ENCODE peak calls at places on chromosomes 5 and 9, in four cellular contexts. One of them, this sample, is unnamed.

GRCh38 chr5:16809816-16810502 is 126.1 kb downstream of the MYO10 start:
- DNase-seq in spleen: no peak
- DNase-seq in fibroblast of the aortic adventitia: peak; percentile 92
- DNase-seq in ovary: peak; percentile 66
- DNase-seq in this sample: peak; percentile 86

GRCh38 chr9:93060746-93061259 is 2.3 kb downstream of the SUSD3 start:
- DNase-seq in fibroblast of the aortic adventitia: peak; percentile 33
- DNase-seq in ovary: peak; percentile 68
- DNase-seq in spleen: no peak
- DNase-seq in this sample: no peak

GRCh38 chr5:55997742-55998351 is 3.1 kb upstream of the IL6ST start:
- DNase-seq in spleen: no peak
- DNase-seq in ovary: no peak
- DNase-seq in fibroblast of the aortic adventitia: peak; percentile 68
- DNase-seq in this sample: peak; percentile 36

GRCh38 chr9:34125681-34126206 is 754 bp downstream of the DCAF12 start:
- DNase-seq in ovary: no peak
- DNase-seq in fibroblast of the aortic adventitia: peak; percentile 20
- DNase-seq in spleen: peak; percentile 62
- DNase-seq in this sample: peak; percentile 16

GRCh38 chr9:88746029-88746743 is 211.2 kb downstream of the NXNL2 start:
- DNase-seq in spleen: peak; percentile 37
- DNase-seq in fibroblast of the aortic adventitia: peak; percentile 95
- DNase-seq in ovary: peak; percentile 37
- DNase-seq in this sample: peak; percentile 97

GRCh38 chr5:89457411-89458329 is 574.7 kb upstream of the MEF2C start:
- DNase-seq in ovary: no peak
- DNase-seq in fibroblast of the aortic adventitia: peak; percentile 91
- DNase-seq in spleen: no peak
- DNase-seq in this sample: peak; percentile 13

GRCh38 chr9:4035809-4036208 is 264.1 kb downstream of the GLIS3 start:
- DNase-seq in spleen: no peak
- DNase-seq in fibroblast of the aortic adventitia: no peak
- DNase-seq in ovary: no peak
- DNase-seq in this sample: peak; percentile 35

GRCh38 chr9:23342296-23342695 is 483.7 kb downstream of the ELAVL2 start:
- DNase-seq in fibroblast of the aortic adventitia: peak; percentile 54
- DNase-seq in spleen: no peak
- DNase-seq in ovary: no peak
- DNase-seq in this sample: peak; percentile 61

GRCh38 chr9:87337335-87338074 is 160.2 kb upstream of the DAPK1 start:
- DNase-seq in fibroblast of the aortic adventitia: peak; percentile 52
- DNase-seq in ovary: peak; percentile 34
- DNase-seq in spleen: no peak
- DNase-seq in this sample: peak; percentile 72

GRCh38 chr9:26175264-26175663 is 497.0 kb upstream of the TUSC1 start:
- DNase-seq in fibroblast of the aortic adventitia: peak; percentile 6
- DNase-seq in spleen: no peak
- DNase-seq in ovary: no peak
- DNase-seq in this sample: no peak

GRCh38 chr9:73141282-73141681 is 10.4 kb upstream of the ANXA1 start:
- DNase-seq in spleen: no peak
- DNase-seq in fibroblast of the aortic adventitia: peak; percentile 64
- DNase-seq in ovary: no peak
- DNase-seq in this sample: no peak

GRCh38 chr9:130936285-130937117 is 2.5 kb downstream of the FIBCD1 start:
- DNase-seq in spleen: no peak
- DNase-seq in fibroblast of the aortic adventitia: peak; percentile 56
- DNase-seq in ovary: peak; percentile 71
- DNase-seq in this sample: peak; percentile 57

GRCh38 chr5:126274396-126274795 is 148.8 kb upstream of the GRAMD2B start:
- DNase-seq in ovary: no peak
- DNase-seq in spleen: no peak
- DNase-seq in fibroblast of the aortic adventitia: no peak
- DNase-seq in this sample: no peak

GRCh38 chr5:67372887-67373286 is 176.3 kb upstream of the CD180 start:
- DNase-seq in spleen: no peak
- DNase-seq in fibroblast of the aortic adventitia: no peak
- DNase-seq in ovary: no peak
- DNase-seq in this sample: no peak

GRCh38 chr5:53826503-53826902 is 266.1 kb downstream of the NDUFS4 start:
- DNase-seq in ovary: no peak
- DNase-seq in fibroblast of the aortic adventitia: no peak
- DNase-seq in spleen: no peak
- DNase-seq in this sample: no peak

GRCh38 chr9:90044710-90045151 is 439.9 kb downstream of the GADD45G start:
- DNase-seq in spleen: no peak
- DNase-seq in ovary: no peak
- DNase-seq in fibroblast of the aortic adventitia: no peak
- DNase-seq in this sample: no peak

GRCh38 chr9:68523367-68523936 is 17.2 kb downstream of the TMEM252 start:
- DNase-seq in spleen: no peak
- DNase-seq in ovary: no peak
- DNase-seq in fibroblast of the aortic adventitia: no peak
- DNase-seq in this sample: no peak

GRCh38 chr5:151569132-151570046 is 21.7 kb downstream of the FAT2 start:
- DNase-seq in fibroblast of the aortic adventitia: peak; percentile 31
- DNase-seq in spleen: no peak
- DNase-seq in ovary: no peak
- DNase-seq in this sample: peak; percentile 10

GRCh38 chr5:10556893-10557746 is 6.8 kb upstream of the ANKRD33B start:
- DNase-seq in fibroblast of the aortic adventitia: peak; percentile 21
- DNase-seq in spleen: no peak
- DNase-seq in ovary: no peak
- DNase-seq in this sample: no peak

GRCh38 chr5:1537166-1538154 is 13.7 kb upstream of the LPCAT1 start:
- DNase-seq in ovary: no peak
- DNase-seq in fibroblast of the aortic adventitia: no peak
- DNase-seq in spleen: peak; percentile 71
- DNase-seq in this sample: no peak

GRCh38 chr9:127167560-127168326 is 45.3 kb upstream of the ANGPTL2 start:
- DNase-seq in fibroblast of the aortic adventitia: no peak
- DNase-seq in ovary: no peak
- DNase-seq in spleen: no peak
- DNase-seq in this sample: no peak

GRCh38 chr9:131609116-131609830 is 64.0 kb downstream of the PRRT1B start:
- DNase-seq in ovary: peak; percentile 40
- DNase-seq in fibroblast of the aortic adventitia: peak; percentile 70
- DNase-seq in spleen: no peak
- DNase-seq in this sample: peak; percentile 62

GRCh38 chr5:78025540-78025939 is 249.4 kb upstream of the TBCA start:
- DNase-seq in fibroblast of the aortic adventitia: no peak
- DNase-seq in ovary: no peak
- DNase-seq in spleen: no peak
- DNase-seq in this sample: peak; percentile 2

GRCh38 chr9:109245300-109245897 is 75.5 kb downstream of the EPB41L4B start:
- DNase-seq in spleen: no peak
- DNase-seq in fibroblast of the aortic adventitia: no peak
- DNase-seq in ovary: no peak
- DNase-seq in this sample: no peak

GRCh38 chr9:106869458-106869857 is 6.5 kb downstream of the ZNF462 start:
- DNase-seq in spleen: no peak
- DNase-seq in ovary: peak; percentile 38
- DNase-seq in fibroblast of the aortic adventitia: peak; percentile 77
- DNase-seq in this sample: peak; percentile 65

GRCh38 chr9:107173422-107174180 is 109.5 kb upstream of the RAD23B start:
- DNase-seq in ovary: no peak
- DNase-seq in fibroblast of the aortic adventitia: no peak
- DNase-seq in spleen: no peak
- DNase-seq in this sample: no peak

GRCh38 chr9:137479892-137480685 is 21.0 kb upstream of the NSMF start:
- DNase-seq in fibroblast of the aortic adventitia: no peak
- DNase-seq in ovary: no peak
- DNase-seq in spleen: peak; percentile 50
- DNase-seq in this sample: no peak

GRCh38 chr5:143454936-143455516 is 51.5 kb upstream of the NR3C1 start:
- DNase-seq in spleen: no peak
- DNase-seq in ovary: no peak
- DNase-seq in fibroblast of the aortic adventitia: no peak
- DNase-seq in this sample: no peak

GRCh38 chr5:123261752-123262151 is 161.5 kb downstream of the CEP120 start:
- DNase-seq in ovary: no peak
- DNase-seq in spleen: no peak
- DNase-seq in fibroblast of the aortic adventitia: peak; percentile 45
- DNase-seq in this sample: no peak
- H3K4me3 ChIP-seq in ovary: no peak overlapping the region
- H3K4me3 ChIP-seq in spleen: no peak overlapping the region
- H3K4me3 ChIP-seq in fibroblast of the aortic adventitia: no peak overlapping the region
- H3K4me3 ChIP-seq in this sample: no peak overlapping the region

GRCh38 chr9:91154686-91155085 is 207.0 kb downstream of the AUH start:
- DNase-seq in spleen: no peak
- DNase-seq in fibroblast of the aortic adventitia: no peak
- DNase-seq in ovary: no peak
- DNase-seq in this sample: no peak

GRCh38 chr9:91150273-91151013 is 211.3 kb downstream of the AUH start:
- DNase-seq in spleen: no peak
- DNase-seq in fibroblast of the aortic adventitia: no peak
- DNase-seq in ovary: no peak
- DNase-seq in this sample: no peak

GRCh38 chr9:91151741-91152095 is 210.0 kb downstream of the AUH start:
- DNase-seq in fibroblast of the aortic adventitia: no peak
- DNase-seq in ovary: no peak
- DNase-seq in spleen: no peak
- DNase-seq in this sample: no peak

GRCh38 chr9:91148306-91148705 is 213.4 kb downstream of the AUH start:
- DNase-seq in ovary: no peak
- DNase-seq in fibroblast of the aortic adventitia: no peak
- DNase-seq in spleen: no peak
- DNase-seq in this sample: no peak

DNA sequence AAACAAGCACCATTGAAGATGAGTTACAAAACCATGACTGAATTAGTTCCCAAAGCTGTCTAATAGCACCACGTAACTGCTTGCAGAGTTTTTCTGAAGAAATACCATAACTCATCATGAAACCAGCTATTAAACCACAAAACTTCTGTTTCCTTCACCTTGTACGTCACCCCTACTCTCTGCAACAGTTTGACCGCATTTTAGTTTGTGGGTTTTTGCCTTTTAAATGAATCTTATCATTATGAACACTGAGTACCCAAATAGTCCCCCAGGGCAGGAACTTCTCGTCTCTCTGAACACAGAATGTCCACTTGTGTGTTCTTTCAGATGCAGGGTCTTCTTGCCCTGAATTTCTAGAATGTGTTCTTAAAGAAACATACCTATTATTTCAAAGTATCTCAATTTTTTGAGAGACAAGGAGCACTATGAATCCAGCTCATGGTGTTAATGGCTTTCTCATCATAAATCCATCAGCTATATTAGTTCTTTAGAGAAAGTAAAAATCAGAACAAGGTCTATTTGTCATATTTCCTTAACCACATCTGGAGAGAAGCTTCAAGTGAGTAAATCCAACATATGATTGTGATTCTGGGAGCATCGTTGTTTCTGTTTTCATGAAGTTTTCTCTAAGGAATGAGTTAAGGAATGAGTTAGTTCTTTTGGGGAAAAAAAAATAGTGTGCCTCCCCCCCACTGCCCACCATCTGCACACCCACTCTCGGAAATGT is 210.5 kb downstream of the AUH start:
- DNase-seq in ovary: no peak
- DNase-seq in spleen: no peak
- DNase-seq in fibroblast of the aortic adventitia: peak; percentile 30
- DNase-seq in this sample: peak; percentile 98
- H3K4me3 ChIP-seq in ovary: no peak overlapping the region
- H3K4me3 ChIP-seq in spleen: no peak overlapping the region
- H3K4me3 ChIP-seq in fibroblast of the aortic adventitia: no peak overlapping the region
- H3K4me3 ChIP-seq in this sample: no peak overlapping the region

DNA sequence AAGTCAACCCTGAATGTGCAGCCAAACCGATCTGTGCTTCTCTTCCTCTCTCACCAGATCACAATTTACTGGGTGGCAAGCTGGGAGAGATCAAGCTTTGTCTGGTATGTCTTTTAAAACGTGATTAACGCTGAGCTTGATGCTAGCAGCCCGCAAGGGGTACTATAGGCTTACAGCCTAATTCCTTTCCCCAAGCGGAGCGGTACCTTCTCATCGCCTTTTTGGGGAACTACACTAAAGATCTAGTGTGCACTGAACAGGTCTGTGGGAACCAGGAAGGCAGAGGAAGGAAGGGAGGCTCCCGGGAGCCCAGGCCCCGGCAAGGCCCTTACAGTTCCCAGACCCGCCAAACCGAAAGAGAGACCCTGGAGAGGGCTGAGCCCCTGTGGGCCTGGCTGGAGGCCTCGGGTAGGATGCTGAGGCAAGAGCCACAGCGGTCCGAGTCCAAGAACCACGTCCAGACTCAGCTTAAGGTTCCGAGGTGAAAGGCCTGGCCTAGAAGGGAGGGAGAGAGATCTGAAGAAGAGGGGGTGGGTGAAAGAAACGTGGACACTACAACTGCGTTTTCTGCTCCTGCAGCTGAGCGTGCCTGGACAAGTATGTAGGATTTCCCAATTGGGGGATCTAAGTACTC is 2.7 kb downstream of the NR2F1-AS1 start:
- DNase-seq in fibroblast of the aortic adventitia: no peak
- DNase-seq in spleen: no peak
- DNase-seq in ovary: no peak
- DNase-seq in this sample: peak; percentile 81
- H3K4me3 ChIP-seq in fibroblast of the aortic adventitia: peak overlapping the region; percentile 89
- H3K4me3 ChIP-seq in spleen: peak overlapping the region; percentile 57
- H3K4me3 ChIP-seq in ovary: peak overlapping the region; percentile 9
- H3K4me3 ChIP-seq in this sample: peak overlapping the region; percentile 69

GRCh38 chr9:14228602-14229001 is 85.3 kb downstream of the NFIB start:
- DNase-seq in ovary: no peak
- DNase-seq in spleen: no peak
- DNase-seq in fibroblast of the aortic adventitia: no peak
- DNase-seq in this sample: no peak

GRCh38 chr9:14231196-14231990 is 82.5 kb downstream of the NFIB start:
- DNase-seq in fibroblast of the aortic adventitia: no peak
- DNase-seq in spleen: no peak
- DNase-seq in ovary: no peak
- DNase-seq in this sample: no peak

GRCh38 chr9:14222149-14222835 is 91.6 kb downstream of the NFIB start:
- DNase-seq in ovary: no peak
- DNase-seq in fibroblast of the aortic adventitia: no peak
- DNase-seq in spleen: no peak
- DNase-seq in this sample: no peak

GRCh38 chr9:14223081-14223480 is 90.9 kb downstream of the NFIB start:
- DNase-seq in ovary: no peak
- DNase-seq in spleen: no peak
- DNase-seq in fibroblast of the aortic adventitia: no peak
- DNase-seq in this sample: no peak

DNA sequence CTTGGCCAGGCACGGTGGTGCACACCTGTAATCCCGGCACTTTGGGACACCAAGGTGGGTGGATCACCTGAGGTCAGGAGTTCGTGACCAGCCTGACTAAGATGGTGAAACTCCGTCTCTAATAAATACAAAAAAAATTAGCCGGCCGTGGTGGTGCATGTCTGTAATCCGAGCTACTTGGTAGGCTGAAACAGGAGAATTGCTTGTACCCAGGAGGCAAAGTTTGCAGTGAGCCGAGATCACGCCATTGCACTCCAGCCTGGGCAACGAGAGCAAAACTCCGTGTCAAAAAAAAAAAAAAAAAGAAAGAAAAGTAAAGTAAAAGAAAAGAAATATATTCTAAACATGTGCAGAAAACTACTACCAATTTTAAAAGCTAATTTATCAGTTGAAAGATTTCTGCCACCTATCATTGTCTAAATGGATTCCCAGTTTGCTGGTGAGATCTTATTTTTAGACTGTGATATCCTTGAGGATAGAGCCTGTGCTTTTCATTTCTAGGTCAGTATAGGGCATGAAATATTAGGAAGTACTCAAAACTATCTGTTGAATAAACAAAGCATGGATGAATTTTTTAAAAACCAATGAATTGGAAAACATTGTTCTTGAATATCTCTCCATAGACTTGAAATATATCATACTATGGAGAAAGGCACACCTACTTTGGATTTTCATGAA is 86.9 kb downstream of the NFIB start:
- DNase-seq in ovary: no peak
- DNase-seq in fibroblast of the aortic adventitia: no peak
- DNase-seq in spleen: no peak
- DNase-seq in this sample: no peak
- H3K4me3 ChIP-seq in ovary: no peak overlapping the region
- H3K4me3 ChIP-seq in fibroblast of the aortic adventitia: no peak overlapping the region
- H3K4me3 ChIP-seq in spleen: no peak overlapping the region
- H3K4me3 ChIP-seq in this sample: no peak overlapping the region

This sample was measured in choroid plexus epithelial cell.